ENCODE peak calls at places on chromosome 21, in nine cellular contexts. T is progenitor cell of endocrine pancreas; P is astrocyte of the cerebellum; S is stimulated activated CD4-positive, alpha-beta T cell treated with anti-CD3 and anti-CD28 coated beads, Interleukin-2, amount 100 ng/mL, for 48 hours; L is coronary artery; H is GM13977; Y is stimulated activated CD8-positive, alpha-beta memory T cell treated with anti-CD3 and anti-CD28 coated beads, Interleukin-15, amount 100 ng/mL, for 48 hours; F is right lobe of liver; E is HS-5. O is an unnamed sample.

GRCh38 chr21:38639782-38640750 is 141.8 kb upstream of the ERG start:
- DNase-seq in T (no peak), S (no peak), H (no peak), E (no peak), L (no peak), P (no peak), F (no peak), Y (no peak), O (no peak)

GRCh38 chr21:36237441-36237840 is 80.8 kb downstream of the DOP1B start:
- DNase-seq in T (no peak), H (no peak), S (no peak), P (no peak), F (no peak), L (no peak), E (no peak), Y (no peak), O (no peak)

GRCh38 chr21:45054162-45054926 is 20.0 kb upstream of the ADARB1 start:
- DNase-seq in H (no peak), Y (no peak), P (no peak), S (no peak), F (peak; percentile 25), E (no peak), T (no peak), L (no peak), O (no peak)

GRCh38 chr21:39673736-39674135 is 61.0 kb downstream of the B3GALT5 start:
- DNase-seq in P (no peak), L (no peak), S (no peak), H (no peak), E (no peak), T (no peak), Y (no peak), F (no peak), O (no peak)

GRCh38 chr21:34889537-34890257 is 159.4 kb downstream of the RUNX1 start:
- DNase-seq in E (no peak), H (peak; percentile 93), S (peak; percentile 74), Y (peak; percentile 74), F (peak; percentile 86), T (peak; percentile 69), P (no peak), L (peak; percentile 87), O (peak; percentile 88)

GRCh38 chr21:28106370-28106890 is 886.2 kb downstream of the LTN1 start:
- DNase-seq in F (no peak), P (no peak), T (no peak), S (no peak), Y (no peak), H (no peak), L (no peak), E (no peak), O (no peak)

GRCh38 chr21:45554477-45555175 is 12.4 kb upstream of the SLC19A1 start:
- DNase-seq in P (no peak), S (peak; percentile 91), E (peak; percentile 24), F (peak; percentile 93), H (peak; percentile 94), L (no peak), T (peak; percentile 88), Y (peak; percentile 79), O (peak; percentile 77)

GRCh38 chr21:45989355-45990048 is 7.9 kb downstream of the COL6A1 start:
- DNase-seq in L (peak; percentile 70), Y (no peak), F (peak; percentile 53), E (no peak), H (no peak), P (no peak), T (no peak), S (no peak), O (peak; percentile 43)

GRCh38 chr21:43740497-43741156 is 21.7 kb downstream of the PDXK start:
- DNase-seq in T (peak; percentile 31), L (no peak), F (no peak), Y (no peak), S (no peak), E (no peak), P (no peak), H (no peak), O (no peak)

GRCh38 chr21:43277481-43278351 is 108.9 kb downstream of the CRYAA start:
- DNase-seq in E (no peak), P (no peak), S (no peak), H (no peak), L (no peak), F (peak; percentile 46), Y (no peak), T (no peak), O (no peak)

GRCh38 chr21:17270234-17270633 is 242.6 kb upstream of the CXADR start:
- DNase-seq in T (no peak), F (no peak), P (peak; percentile 72), Y (no peak), E (no peak), S (no peak), H (no peak), L (no peak), O (peak; percentile 8)

GRCh38 chr21:45515241-45516061 is 26.8 kb downstream of the SLC19A1 start:
- DNase-seq in H (no peak), F (peak; percentile 52), Y (no peak), E (no peak), S (no peak), T (no peak), L (no peak), P (no peak), O (no peak)

GRCh38 chr21:29205988-29206387 is 75.5 kb downstream of the MAP3K7CL start:
- DNase-seq in L (no peak), E (no peak), P (no peak), S (no peak), Y (no peak), T (no peak), F (no peak), H (no peak), O (no peak)

GRCh38 chr21:35457097-35457496 is 408.0 kb upstream of the RUNX1 start:
- DNase-seq in S (no peak), Y (no peak), P (no peak), H (no peak), F (no peak), T (no peak), E (no peak), L (no peak), O (no peak)

GRCh38 chr21:46082638-46083270 is 15.2 kb upstream of the COL6A2 start:
- DNase-seq in Y (no peak), S (no peak), L (peak; percentile 66), T (no peak), E (no peak), H (no peak), F (no peak), P (no peak), O (peak; percentile 41)

GRCh38 chr21:36068748-36069398 is 951 bp upstream of the CBR1 start:
- DNase-seq in F (no peak), T (no peak), S (no peak), L (peak; percentile 16), Y (no peak), H (no peak), P (no peak), E (no peak), O (no peak)

GRCh38 chr21:35399706-35400105 is 350.6 kb upstream of the RUNX1 start:
- DNase-seq in E (no peak), H (no peak), Y (no peak), L (no peak), T (no peak), P (no peak), F (no peak), S (no peak), O (no peak)

GRCh38 chr21:37642493-37642892 is 273.8 kb downstream of the KCNJ6 start:
- DNase-seq in L (no peak), T (no peak), P (no peak), H (no peak), F (no peak), Y (peak; percentile 8), E (no peak), S (peak; percentile 6), O (no peak)

GRCh38 chr21:42758721-42759593 is 105.5 kb downstream of the PDE9A start:
- DNase-seq in L (no peak), Y (no peak), P (no peak), T (no peak), S (no peak), F (no peak), E (no peak), H (no peak), O (no peak)

GRCh38 chr21:36412916-36413315 is 27.7 kb downstream of the CHAF1B start:
- DNase-seq in Y (no peak), H (no peak), S (no peak), L (no peak), P (no peak), F (peak; percentile 24), T (no peak), E (no peak), O (no peak)

GRCh38 chr21:34510148-34511142 is 1.6 kb downstream of the KCNE1 start:
- DNase-seq in Y (peak; percentile 37), H (peak; percentile 76), L (peak; percentile 83), P (no peak), S (peak; percentile 59), E (no peak), F (peak; percentile 93), T (peak; percentile 32), O (peak; percentile 81)

GRCh38 chr21:27734146-27734545 is 767.3 kb upstream of the ADAMTS5 start:
- DNase-seq in H (no peak), F (no peak), L (no peak), Y (no peak), E (peak; percentile 33), T (no peak), P (peak; percentile 88), S (no peak), O (peak; percentile 59)

GRCh38 chr21:38875694-38876492 is 70.2 kb downstream of the ETS2 start:
- DNase-seq in E (no peak), F (no peak), L (no peak), H (no peak), P (no peak), Y (no peak), T (no peak), S (no peak), O (no peak)

GRCh38 chr21:34031835-34032370 is 41.5 kb upstream of the MRPS6 start:
- DNase-seq in F (no peak), T (no peak), Y (no peak), P (no peak), E (no peak), S (no peak), L (no peak), H (peak; percentile 19), O (no peak)

GRCh38 chr21:34530264-34530663 is 18.3 kb upstream of the KCNE1 start:
- DNase-seq in T (no peak), E (no peak), S (no peak), F (no peak), H (no peak), P (peak; percentile 60), Y (no peak), L (no peak), O (no peak)

O was measured in SJSA1.